ENCODE peak calls at places on chromosome 9, in five cellular contexts. H, W, O, N and M are unnamed samples.

GRCh38 chr9:87751869-87752268 is 25.9 kb downstream of the CTSL start:
- DNase-seq in H (no peak), W (no peak), O (no peak), N (no peak), M (no peak)

GRCh38 chr9:87595605-87596004 is 97.9 kb downstream of the DAPK1 start:
- DNase-seq in H (no peak), W (no peak), O (no peak), N (no peak), M (no peak)

GRCh38 chr9:81849631-81850259 is 78.5 kb upstream of the SPATA31D4 start:
- DNase-seq in H (no peak), W (no peak), O (no peak), N (no peak), M (no peak)

GRCh38 chr9:98275159-98275558 is 19.7 kb upstream of the TBC1D2 start:
- DNase-seq in H (no peak), W (no peak), O (no peak), N (no peak), M (no peak)

GRCh38 chr9:113480612-113481011 is 17.1 kb downstream of the RGS3 start:
- DNase-seq in H (no peak), W (no peak), O (no peak), N (peak), M (no peak)

GRCh38 chr9:117377046-117377445 is 37.8 kb downstream of the ASTN2 start:
- DNase-seq in H (no peak), W (no peak), O (no peak), N (peak), M (no peak)

GRCh38 chr9:97529363-97530076 is 28.1 kb downstream of the TMOD1 start:
- DNase-seq in H (no peak), W (no peak), O (no peak), N (no peak), M (no peak)

GRCh38 chr9:98698856-98699255 is 9.9 kb downstream of the GABBR2 start:
- DNase-seq in H (no peak), W (no peak), O (no peak), N (no peak), M (no peak)

GRCh38 chr9:35114921-35115341 is 731 bp downstream of the ATOSB start:
- DNase-seq in H (peak), W (no peak), O (no peak), N (peak), M (no peak)

DNA sequence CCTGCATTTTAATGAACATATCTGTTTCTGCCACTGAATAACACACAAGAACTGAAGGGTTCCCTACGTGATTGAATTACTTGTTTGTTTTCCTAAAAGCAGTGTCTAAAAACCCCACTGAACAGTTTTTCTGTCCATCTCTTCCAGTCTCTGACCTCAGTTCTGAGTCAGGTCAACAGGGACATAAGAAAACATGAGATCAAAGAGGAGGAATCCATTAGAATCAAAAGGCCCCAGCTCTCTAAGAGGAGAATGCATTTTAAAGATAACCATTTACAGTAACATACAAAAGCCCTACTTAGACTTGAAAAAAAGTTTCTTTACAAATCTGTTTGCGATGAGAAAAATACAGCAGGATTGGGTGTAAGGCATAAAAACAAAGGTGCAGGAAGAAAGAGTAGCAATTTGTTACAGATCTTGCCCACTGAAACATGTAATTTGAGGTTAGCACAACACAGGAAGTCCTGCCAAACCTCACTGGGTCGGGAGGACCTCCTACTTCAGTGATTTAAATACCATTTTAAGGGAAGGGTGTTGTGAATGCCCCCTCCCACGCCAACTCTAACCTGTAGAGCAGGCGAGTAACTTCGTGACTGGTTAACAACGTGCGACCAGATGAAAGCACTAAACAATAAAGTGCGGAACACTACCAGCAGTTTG is 1.4 kb downstream of the QSOX2 start:
- DNase-seq in H (no peak), W (no peak), O (no peak), N (no peak), M (no peak)
- TF ChIP-seq CTCF in H (no peak), W (no peak), O (no peak), N (no peak), M (no peak)

GRCh38 chr9:16333697-16334096 is 536.8 kb downstream of the BNC2 start:
- DNase-seq in H (no peak), W (no peak), O (no peak), N (no peak), M (no peak)
- TF ChIP-seq CTCF in H (no peak), W (no peak), O (no peak), N (no peak), M (no peak)

GRCh38 chr9:86321373-86321772 is 32.8 kb downstream of the TUT7 start:
- DNase-seq in H (peak), W (no peak), O (peak), N (no peak), M (no peak)

GRCh38 chr9:86324901-86325300 is 29.3 kb downstream of the TUT7 start:
- DNase-seq in H (no peak), W (no peak), O (no peak), N (no peak), M (no peak)

GRCh38 chr9:86324308-86324707 is 29.9 kb downstream of the TUT7 start:
- DNase-seq in H (peak), W (no peak), O (no peak), N (no peak), M (no peak)

GRCh38 chr9:86326536-86326935 is 27.7 kb downstream of the TUT7 start:
- DNase-seq in H (no peak), W (no peak), O (no peak), N (no peak), M (no peak)

DNA sequence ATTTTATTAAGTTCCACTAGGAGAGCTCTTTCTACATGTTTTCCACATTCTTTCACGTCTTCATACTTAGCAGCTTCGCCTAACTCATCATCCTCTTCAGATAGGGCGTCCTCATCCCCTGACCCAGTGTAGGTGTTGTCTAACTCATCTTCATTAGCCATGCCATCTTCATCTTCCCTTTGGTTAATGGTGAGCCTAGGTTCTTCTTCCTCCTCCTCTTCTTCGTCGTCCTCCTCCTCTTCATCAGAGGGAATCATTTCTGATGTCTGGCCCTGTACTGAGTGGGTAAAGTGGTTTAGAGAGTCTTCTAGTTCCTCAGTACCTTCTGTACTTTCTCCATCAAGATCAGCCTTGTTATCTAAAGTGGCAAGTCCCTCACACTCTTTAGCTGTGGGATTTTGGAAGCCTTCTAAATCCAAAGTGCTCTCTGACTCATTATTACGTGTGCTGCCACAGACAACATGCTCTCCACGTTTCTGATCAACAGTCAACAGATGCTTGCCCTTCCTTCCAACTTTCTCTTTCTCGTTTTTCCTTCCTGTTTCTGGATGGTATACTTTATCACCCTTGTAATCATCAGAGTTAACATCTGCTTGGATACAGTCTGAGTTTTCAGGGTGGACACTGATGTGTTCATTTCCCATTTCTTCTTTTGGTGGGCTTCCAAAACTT is 31.1 kb downstream of the TUT7 start:
- DNase-seq in H (peak), W (no peak), O (no peak), N (no peak), M (no peak)
- TF ChIP-seq CTCF in H (no peak), W (no peak), O (no peak), N (no peak), M (no peak)

GRCh38 chr9:73157811-73158210 is 6.1 kb downstream of the ANXA1 start:
- DNase-seq in H (no peak), W (no peak), O (no peak), N (no peak), M (no peak)
- TF ChIP-seq CTCF in H (no peak), W (no peak), O (no peak), N (no peak), M (no peak)

GRCh38 chr9:127522727-127523126 is 71.4 kb downstream of the LRSAM1 start:
- DNase-seq in H (no peak), W (peak), O (no peak), N (no peak), M (no peak)
- TF ChIP-seq CTCF in H (no peak), W (no peak), O (no peak), N (no peak), M (no peak)

DNA sequence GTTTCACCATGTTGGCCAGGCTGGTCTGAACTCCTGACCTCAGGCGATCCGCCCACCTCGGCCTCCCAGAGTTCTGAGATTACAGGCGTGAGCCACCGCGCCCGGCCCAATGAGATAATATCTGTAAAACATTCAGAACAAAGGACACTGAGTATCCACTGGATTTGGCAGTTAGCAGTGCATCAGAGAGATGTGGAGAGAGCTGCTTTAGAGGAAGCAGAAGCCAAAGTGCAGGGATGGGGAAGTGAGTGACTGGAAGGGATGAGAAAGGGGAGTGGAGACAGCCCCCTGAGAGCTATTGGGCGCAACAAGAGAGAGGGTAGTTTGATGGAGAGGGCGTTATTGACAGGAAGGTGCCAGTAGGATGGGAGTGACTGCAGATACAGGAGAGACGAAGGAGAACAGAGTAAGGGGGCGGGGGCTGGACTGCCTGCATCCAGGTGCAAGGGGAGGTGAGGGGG is 157.5 kb upstream of the SHB start:
- DNase-seq in H (no peak), W (no peak), O (no peak), N (peak), M (no peak)
- TF ChIP-seq CTCF in H (no peak), W (no peak), O (no peak), N (no peak), M (no peak)

DNA sequence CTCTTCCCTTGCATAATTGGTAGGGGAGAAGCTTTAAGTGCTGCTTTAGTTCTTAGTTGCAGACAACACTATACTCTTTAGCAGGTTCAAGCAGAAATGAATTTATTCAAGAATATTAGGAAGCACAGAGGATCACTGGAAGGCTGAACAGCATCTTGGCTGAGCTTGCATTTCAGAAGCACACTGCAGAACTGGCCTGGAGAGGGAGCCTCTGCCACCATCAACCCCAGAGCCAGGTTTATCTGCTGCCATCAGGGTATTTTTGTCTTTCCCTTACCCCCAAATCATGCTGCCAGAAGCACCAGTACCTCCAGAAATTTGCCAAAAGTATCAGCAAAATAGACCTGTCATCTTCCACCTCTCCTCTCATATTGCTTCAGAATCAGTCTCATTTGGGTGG is 440.7 kb downstream of the DMAC1 start:
- DNase-seq in H (no peak), W (no peak), O (no peak), N (no peak), M (no peak)
- TF ChIP-seq CTCF in H (no peak), W (no peak), O (no peak), N (no peak), M (peak)

GRCh38 chr9:137243626-137244485 is 2.8 kb downstream of the TUBB4B start:
- DNase-seq in H (no peak), W (no peak), O (no peak), N (no peak), M (no peak)

GRCh38 chr9:137247916-137248175 is 3.2 kb upstream of the STPG3 start:
- DNase-seq in H (no peak), W (no peak), O (no peak), N (no peak), M (no peak)

GRCh38 chr9:137247135-137247915 is 3.8 kb upstream of the STPG3 start:
- DNase-seq in H (no peak), W (no peak), O (no peak), N (no peak), M (no peak)

GRCh38 chr9:137244486-137245449 is 3.7 kb downstream of the TUBB4B start:
- DNase-seq in H (no peak), W (no peak), O (no peak), N (no peak), M (no peak)

DNA sequence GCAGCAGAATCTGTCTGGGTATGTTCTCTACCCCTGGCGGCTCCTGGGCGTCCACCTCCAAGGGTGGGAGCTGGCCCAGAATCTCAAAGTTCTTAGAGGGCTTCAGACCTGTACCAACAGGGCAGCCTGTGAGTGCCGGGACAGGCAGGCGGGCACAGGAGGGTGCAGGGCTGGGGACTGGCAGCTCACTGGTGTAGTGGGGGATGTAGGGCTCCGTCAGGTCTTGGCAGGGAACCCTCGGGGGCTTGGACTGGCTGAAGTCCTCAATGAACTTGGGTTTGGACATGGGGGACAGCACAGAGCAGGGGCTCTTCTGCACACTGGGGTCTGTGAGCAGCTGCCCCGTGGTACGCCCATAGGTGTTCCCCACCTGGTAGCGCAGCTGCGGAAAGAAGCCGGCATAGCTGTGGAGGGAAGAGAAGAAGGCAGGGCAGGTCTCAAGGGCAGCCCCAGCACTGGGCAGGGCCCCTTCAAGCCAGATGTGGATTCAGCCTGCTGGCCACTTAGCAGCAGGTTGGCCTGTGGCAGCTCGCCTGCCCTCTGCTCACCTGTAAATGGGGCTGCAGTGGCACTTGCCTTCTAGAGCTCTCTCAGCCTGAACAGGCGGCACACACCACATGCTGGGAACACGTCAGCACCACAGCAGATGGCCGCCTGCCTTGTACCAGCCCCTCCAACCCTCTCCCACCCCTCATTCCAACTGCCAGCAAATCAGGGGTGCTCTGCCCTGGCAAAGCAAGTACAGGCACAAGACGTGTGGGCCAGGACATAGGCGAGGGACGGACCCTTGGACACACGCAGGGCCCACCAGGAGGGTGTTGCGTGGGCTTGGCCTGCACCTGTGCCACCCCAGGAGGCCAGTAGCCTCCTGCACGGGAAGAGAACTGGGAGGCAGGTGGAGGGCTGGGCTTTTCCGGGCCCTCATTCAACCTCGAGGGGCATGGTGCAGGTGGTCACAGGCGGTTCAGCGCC is 4.6 kb downstream of the TUBB4B start:
- DNase-seq in H (no peak), W (no peak), O (no peak), N (no peak), M (no peak)
- TF ChIP-seq CTCF in H (no peak), W (no peak), O (no peak), N (no peak), M (no peak)

GRCh38 chr9:136619742-136620440 is 42.8 kb upstream of the EGFL7 start:
- DNase-seq in H (peak), W (no peak), O (no peak), N (no peak), M (no peak)
- TF ChIP-seq CTCF in H (no peak), W (no peak), O (no peak), N (no peak), M (no peak)